ENCODE peak calls at places on chromosome 9, in four cellular contexts. One of them, this sample, is unnamed. For H3K27me3, H3K4me1 and H3K9me3, the result is how much of the 10 kb centered on the place peaks cover.

GRCh38 chr9:137305060-137305787 is 3.2 kb upstream of the NRARP start:
- DNase-seq in stomach: peak
- DNase-seq in astrocyte: peak
- DNase-seq in tibial artery: no peak
- DNase-seq in this sample: peak

GRCh38 chr9:15293727-15294405 is 13.2 kb downstream of the TTC39B start:
- DNase-seq in stomach: no peak
- DNase-seq in astrocyte: no peak
- DNase-seq in tibial artery: no peak
- DNase-seq in this sample: no peak

GRCh38 chr9:13279284-13280162 is at the start of gene MPDZ:
- DNase-seq in stomach: peak
- DNase-seq in astrocyte: peak
- DNase-seq in tibial artery: peak
- DNase-seq in this sample: peak

GRCh38 chr9:25716220-25716872 is 38.1 kb upstream of the TUSC1 start:
- DNase-seq in stomach: peak
- DNase-seq in astrocyte: peak
- DNase-seq in tibial artery: no peak
- DNase-seq in this sample: no peak

GRCh38 chr9:118643118-118643517 is 726.1 kb downstream of the BRINP1 start:
- DNase-seq in stomach: no peak
- DNase-seq in astrocyte: peak
- DNase-seq in tibial artery: no peak
- DNase-seq in this sample: no peak

GRCh38 chr9:77455312-77455927 is 192.7 kb downstream of the GNA14 start:
- DNase-seq in stomach: peak
- DNase-seq in astrocyte: no peak
- DNase-seq in tibial artery: no peak
- DNase-seq in this sample: no peak

GRCh38 chr9:85534340-85534739 is 207.4 kb downstream of the AGTPBP1 start:
- DNase-seq in stomach: no peak
- DNase-seq in astrocyte: no peak
- DNase-seq in tibial artery: no peak
- DNase-seq in this sample: peak

GRCh38 chr9:129289883-129290282 is 111.8 kb upstream of the IER5L start:
- DNase-seq in stomach: no peak
- DNase-seq in astrocyte: no peak
- DNase-seq in tibial artery: no peak
- DNase-seq in this sample: no peak

GRCh38 chr9:15178621-15179020 is 128.4 kb downstream of the TTC39B start:
- DNase-seq in stomach: no peak
- DNase-seq in astrocyte: no peak
- DNase-seq in tibial artery: no peak
- DNase-seq in this sample: no peak

GRCh38 chr9:134046894-134047681 is 20.7 kb downstream of the BRD3 start:
- DNase-seq in stomach: peak
- DNase-seq in astrocyte: no peak
- DNase-seq in tibial artery: no peak
- DNase-seq in this sample: no peak

GRCh38 chr9:118640836-118641557 is 728.2 kb downstream of the BRINP1 start:
- DNase-seq in stomach: no peak
- DNase-seq in astrocyte: peak
- DNase-seq in tibial artery: no peak
- DNase-seq in this sample: no peak

GRCh38 chr9:6922124-6922676 is 164.4 kb downstream of the KDM4C start:
- DNase-seq in stomach: no peak
- DNase-seq in astrocyte: no peak
- DNase-seq in tibial artery: no peak
- DNase-seq in this sample: no peak

GRCh38 chr9:31519011-31519410 is 865.4 kb upstream of the ACO1 start:
- DNase-seq in stomach: no peak
- DNase-seq in astrocyte: no peak
- DNase-seq in tibial artery: no peak
- DNase-seq in this sample: no peak

GRCh38 chr9:119074017-119074416 is 295.2 kb downstream of the BRINP1 start:
- DNase-seq in stomach: no peak
- DNase-seq in astrocyte: no peak
- DNase-seq in tibial artery: no peak
- DNase-seq in this sample: no peak

GRCh38 chr9:79955300-79955699 is 383.5 kb downstream of the TLE4 start:
- DNase-seq in stomach: no peak
- DNase-seq in astrocyte: no peak
- DNase-seq in tibial artery: no peak
- DNase-seq in this sample: no peak

GRCh38 chr9:129889936-129890717 is 54.9 kb downstream of the USP20 start:
- DNase-seq in stomach: peak
- DNase-seq in astrocyte: no peak
- DNase-seq in tibial artery: no peak
- DNase-seq in this sample: no peak

GRCh38 chr9:96331236-96331947 is 29.4 kb upstream of the HSD17B3 start:
- DNase-seq in stomach: no peak
- DNase-seq in astrocyte: peak
- DNase-seq in tibial artery: no peak
- DNase-seq in this sample: no peak

GRCh38 chr9:81492710-81493447 is 196.5 kb downstream of the TLE1 start:
- DNase-seq in stomach: no peak
- DNase-seq in astrocyte: peak
- DNase-seq in tibial artery: no peak
- DNase-seq in this sample: no peak

GRCh38 chr9:105959491-105959890 is 265.1 kb downstream of the TMEM38B start:
- DNase-seq in stomach: no peak
- DNase-seq in astrocyte: no peak
- DNase-seq in tibial artery: no peak
- DNase-seq in this sample: no peak

GRCh38 chr9:93683331-93684134 is 107.1 kb downstream of the PHF2 start:
- DNase-seq in stomach: peak
- DNase-seq in astrocyte: no peak
- DNase-seq in tibial artery: no peak
- DNase-seq in this sample: no peak

GRCh38 chr9:100033877-100034551 is 64.8 kb downstream of the ERP44 start:
- DNase-seq in stomach: no peak
- DNase-seq in astrocyte: no peak
- DNase-seq in tibial artery: no peak
- DNase-seq in this sample: no peak

GRCh38 chr9:87383341-87384150 is 114.1 kb upstream of the DAPK1 start:
- DNase-seq in stomach: no peak
- DNase-seq in astrocyte: peak
- DNase-seq in tibial artery: no peak
- DNase-seq in this sample: no peak

GRCh38 chr9:18829066-18829465 is 203.9 kb downstream of the SAXO1 start:
- DNase-seq in stomach: no peak
- DNase-seq in astrocyte: peak
- DNase-seq in tibial artery: no peak
- DNase-seq in this sample: no peak

GRCh38 chr9:128689820-128690683 is 1.0 kb downstream of the SET start:
- DNase-seq in stomach: peak
- DNase-seq in astrocyte: no peak
- DNase-seq in tibial artery: no peak
- DNase-seq in this sample: no peak

GRCh38 chr9:16000826-16001225 is 448.0 kb downstream of the CCDC171 start:
- DNase-seq in stomach: no peak
- DNase-seq in astrocyte: no peak
- DNase-seq in tibial artery: no peak
- DNase-seq in this sample: no peak

GRCh38 chr9:15187589-15187988 is 119.4 kb downstream of the TTC39B start:
- DNase-seq in stomach: no peak
- DNase-seq in astrocyte: no peak
- DNase-seq in tibial artery: no peak
- DNase-seq in this sample: no peak

GRCh38 chr9:107163370-107163769 is 119.7 kb upstream of the RAD23B start:
- DNase-seq in stomach: no peak
- DNase-seq in astrocyte: no peak
- DNase-seq in tibial artery: no peak
- DNase-seq in this sample: no peak

GRCh38 chr9:118809160-118809625 is 560.0 kb downstream of the BRINP1 start:
- DNase-seq in stomach: no peak
- DNase-seq in astrocyte: no peak
- DNase-seq in tibial artery: no peak
- DNase-seq in this sample: no peak

GRCh38 chr9:84439253-84439652 is 98.7 kb upstream of the SLC28A3 start:
- DNase-seq in stomach: no peak
- DNase-seq in astrocyte: no peak
- DNase-seq in tibial artery: no peak
- DNase-seq in this sample: no peak

GRCh38 chr9:104968025-104968982 is 40.3 kb upstream of the ABCA1 start:
- DNase-seq in stomach: peak
- DNase-seq in astrocyte: peak
- DNase-seq in tibial artery: peak
- DNase-seq in this sample: peak

GRCh38 chr9:90107021-90107771 is 502.4 kb downstream of the GADD45G start:
- DNase-seq in stomach: peak
- DNase-seq in astrocyte: peak
- DNase-seq in tibial artery: no peak
- DNase-seq in this sample: peak

GRCh38 chr9:128818839-128819715 is 777 bp downstream of the ENDOG start:
- DNase-seq in stomach: peak
- DNase-seq in astrocyte: no peak
- DNase-seq in tibial artery: no peak
- DNase-seq in this sample: peak

GRCh38 chr9:19379283-19379682 is 753 bp downstream of the RPS6 start:
- DNase-seq in stomach: no peak
- DNase-seq in astrocyte: no peak
- DNase-seq in tibial artery: no peak
- DNase-seq in this sample: no peak

GRCh38 chr9:114860187-114860586 is 54.3 kb upstream of the TNFSF15 start:
- DNase-seq in stomach: no peak
- DNase-seq in astrocyte: no peak
- DNase-seq in tibial artery: no peak
- DNase-seq in this sample: no peak

GRCh38 chr9:4581861-4582565 is 80.1 kb upstream of the PLPP6 start:
- DNase-seq in stomach: no peak
- DNase-seq in astrocyte: no peak
- DNase-seq in tibial artery: no peak
- DNase-seq in this sample: no peak

GRCh38 chr9:5671711-5672353 is 42.9 kb downstream of the RIC1 start:
- DNase-seq in stomach: no peak
- DNase-seq in astrocyte: no peak
- DNase-seq in tibial artery: no peak
- DNase-seq in this sample: no peak

GRCh38 chr9:592733-593132 is 248.8 kb upstream of the DMRT1 start:
- DNase-seq in stomach: no peak
- DNase-seq in astrocyte: no peak
- DNase-seq in tibial artery: no peak
- DNase-seq in this sample: no peak
- H3K27me3 ChIP-seq in stomach: under half
- H3K27me3 ChIP-seq in astrocyte: under half
- H3K27me3 ChIP-seq in tibial artery: under half
- H3K27me3 ChIP-seq in this sample: under half

GRCh38 chr9:38690574-38690973 is 29.4 kb downstream of the FAM240B start:
- DNase-seq in stomach: no peak
- DNase-seq in astrocyte: no peak
- DNase-seq in tibial artery: no peak
- DNase-seq in this sample: no peak
- H3K4me1 ChIP-seq in stomach: under half
- H3K4me1 ChIP-seq in astrocyte: under half
- H3K4me1 ChIP-seq in tibial artery: under half
- H3K4me1 ChIP-seq in this sample: under half

GRCh38 chr9:122477346-122477745 is 380 bp downstream of the OR1J1 start:
- DNase-seq in stomach: no peak
- DNase-seq in astrocyte: no peak
- DNase-seq in tibial artery: no peak
- DNase-seq in this sample: no peak
- H3K9me3 ChIP-seq in stomach: under half
- H3K9me3 ChIP-seq in astrocyte: under half
- H3K9me3 ChIP-seq in tibial artery: under half
- H3K9me3 ChIP-seq in this sample: under half

GRCh38 chr9:127423934-127424668 is at the start of gene ZNF79:
- DNase-seq in stomach: peak
- DNase-seq in astrocyte: peak
- DNase-seq in tibial artery: peak
- DNase-seq in this sample: peak
- H3K27me3 ChIP-seq in stomach: under half
- H3K27me3 ChIP-seq in astrocyte: under half
- H3K27me3 ChIP-seq in tibial artery: under half
- H3K27me3 ChIP-seq in this sample: under half

GRCh38 chr9:113485761-113486115 is 22.2 kb downstream of the RGS3 start:
- DNase-seq in stomach: no peak
- DNase-seq in astrocyte: no peak
- DNase-seq in tibial artery: no peak
- DNase-seq in this sample: no peak

GRCh38 chr9:113484258-113484730 is 20.8 kb downstream of the RGS3 start:
- DNase-seq in stomach: peak
- DNase-seq in astrocyte: no peak
- DNase-seq in tibial artery: peak
- DNase-seq in this sample: peak

GRCh38 chr9:113488071-113488470 is 24.5 kb downstream of the RGS3 start:
- DNase-seq in stomach: peak
- DNase-seq in astrocyte: no peak
- DNase-seq in tibial artery: no peak
- DNase-seq in this sample: no peak

GRCh38 chr9:113488490-113488889 is 25.0 kb downstream of the RGS3 start:
- DNase-seq in stomach: no peak
- DNase-seq in astrocyte: no peak
- DNase-seq in tibial artery: peak
- DNase-seq in this sample: peak

DNA sequence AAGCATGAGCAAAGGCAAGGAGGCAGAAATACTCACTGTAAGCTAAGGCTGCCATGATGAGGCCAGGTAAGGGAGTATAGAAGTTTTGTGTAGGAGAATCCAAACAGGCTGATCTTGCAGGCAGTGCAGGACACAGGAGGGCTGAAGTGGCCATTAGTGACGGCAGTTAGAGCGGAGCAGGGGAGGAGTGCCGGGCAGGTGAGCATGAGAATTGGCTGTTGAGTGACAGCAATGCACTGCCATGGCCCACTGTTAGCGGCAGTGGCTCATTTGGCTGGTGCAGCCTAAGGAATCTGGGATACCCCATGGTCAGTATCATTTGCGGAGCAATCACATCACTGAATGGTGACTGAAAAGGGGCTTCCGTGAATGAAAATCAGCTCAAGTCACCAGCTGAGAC is 22.8 kb downstream of the RGS3 start:
- DNase-seq in stomach: no peak
- DNase-seq in astrocyte: no peak
- DNase-seq in tibial artery: no peak
- DNase-seq in this sample: no peak
- H3K4me1 ChIP-seq in stomach: under half
- H3K4me1 ChIP-seq in astrocyte: under half
- H3K4me1 ChIP-seq in tibial artery: half or more
- H3K4me1 ChIP-seq in this sample: half or more

DNA sequence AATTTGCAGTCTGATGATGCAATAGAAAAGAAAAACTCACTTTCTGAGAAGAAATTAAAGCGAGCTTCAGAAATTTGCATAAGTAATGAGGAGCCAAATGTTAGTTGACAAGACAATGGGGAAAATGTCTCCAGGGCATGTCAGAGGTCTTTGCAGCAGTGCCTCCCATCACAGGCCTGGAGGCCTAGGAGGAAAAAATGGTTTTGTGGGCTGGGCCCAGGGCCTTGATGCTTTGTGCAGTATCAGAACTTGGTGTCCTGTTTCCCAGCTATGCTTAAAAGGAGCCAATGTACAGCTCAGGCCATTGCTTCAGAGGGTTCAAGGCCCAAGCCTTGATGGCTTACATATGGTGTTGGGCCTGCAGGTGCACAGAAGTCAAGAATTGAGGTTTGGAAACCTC is 298.4 kb downstream of the SMARCA2 start:
- DNase-seq in stomach: no peak
- DNase-seq in astrocyte: no peak
- DNase-seq in tibial artery: no peak
- DNase-seq in this sample: no peak
- H3K9me3 ChIP-seq in stomach: under half
- H3K9me3 ChIP-seq in astrocyte: under half
- H3K9me3 ChIP-seq in tibial artery: under half
- H3K9me3 ChIP-seq in this sample: half or more

GRCh38 chr9:135907006-135907434 is 326 bp downstream of the CAMSAP1 start:
- DNase-seq in stomach: no peak
- DNase-seq in astrocyte: no peak
- DNase-seq in tibial artery: no peak
- DNase-seq in this sample: peak
- H3K27me3 ChIP-seq in stomach: under half
- H3K27me3 ChIP-seq in astrocyte: under half
- H3K27me3 ChIP-seq in tibial artery: under half
- H3K27me3 ChIP-seq in this sample: under half

This sample was measured in left ventricle myocardium inferior.